ENCODE peak calls at places on chromosomes 3 and 15, in ten cellular contexts. F is spleen, Y is heart left ventricle, R is HCT116, W is lower leg skin, N is prostate gland, C is IMR-90, L is right lobe of liver, Q is H1, S is stomach. G is an unnamed sample.

GRCh38 chr3:156477306-156477705 is 77.6 kb downstream of the SSR3 start:
- DNase-seq in C (peak), W (no peak), N (no peak), S (no peak), R (no peak), Q (no peak), Y (no peak), F (no peak), L (no peak), G (no peak)

GRCh38 chr15:67107014-67107812 is 41.8 kb downstream of the SMAD3 start:
- DNase-seq in F (peak), Y (no peak), L (no peak), S (peak), R (peak), W (peak), C (peak), N (peak), Q (no peak), G (no peak)

GRCh38 chr15:35047528-35047927 is 37.6 kb downstream of the NANOGP8 start:
- DNase-seq in W (no peak), L (no peak), R (no peak), Q (no peak), F (no peak), Y (no peak), C (no peak), N (no peak), S (no peak), G (no peak)

GRCh38 chr3:136919799-136920580 is 37.8 kb upstream of the IL20RB start:
- DNase-seq in F (no peak), C (no peak), S (no peak), R (no peak), Q (no peak), L (no peak), N (no peak), W (no peak), Y (no peak), G (no peak)

GRCh38 chr3:60399295-60399694 is 852.0 kb downstream of the FHIT start:
- DNase-seq in W (no peak), C (no peak), R (no peak), Q (no peak), Y (no peak), S (no peak), N (no peak), L (no peak), F (no peak), G (no peak)

GRCh38 chr3:185724761-185725160 is 100.1 kb downstream of the IGF2BP2 start:
- DNase-seq in W (no peak), Q (no peak), Y (no peak), F (no peak), C (peak), R (no peak), S (no peak), N (no peak), L (no peak), G (no peak)

GRCh38 chr3:28791713-28792255 is 443.2 kb upstream of the AZI2 start:
- DNase-seq in Q (no peak), S (no peak), R (no peak), W (no peak), Y (no peak), N (no peak), L (no peak), F (no peak), C (no peak), G (no peak)

GRCh38 chr15:36428102-36428845 is 151.2 kb upstream of the CDIN1 start:
- DNase-seq in W (peak), N (no peak), S (no peak), F (no peak), R (peak), Q (peak), C (peak), Y (no peak), L (no peak), G (no peak)

GRCh38 chr3:134651347-134652041 is 672 bp upstream of the KY start:
- DNase-seq in C (peak), W (peak), Q (no peak), F (no peak), R (no peak), N (peak), L (no peak), S (peak), Y (peak), G (no peak)

GRCh38 chr3:123314409-123315270 is 112.9 kb downstream of the SEC22A start:
- DNase-seq in Y (peak), F (peak), C (no peak), W (no peak), R (no peak), S (no peak), L (no peak), N (no peak), Q (peak), G (no peak)

GRCh38 chr3:127762077-127762786 is 60.1 kb downstream of the MGLL start:
- DNase-seq in L (no peak), N (no peak), W (no peak), F (peak), Y (no peak), R (no peak), C (no peak), S (no peak), Q (no peak), G (no peak)

GRCh38 chr15:75177360-75178071 is 24.2 kb upstream of the C15orf39 start:
- DNase-seq in N (no peak), S (no peak), F (no peak), Y (no peak), C (no peak), R (no peak), L (no peak), Q (no peak), W (no peak), G (no peak)

GRCh38 chr15:81284256-81285031 is 39.5 kb downstream of the STARD5 start:
- DNase-seq in F (no peak), L (peak), S (no peak), Y (no peak), Q (no peak), N (no peak), C (no peak), W (no peak), R (no peak), G (no peak)

GRCh38 chr15:43998607-43999006 is 171.8 kb downstream of the WDR76 start:
- DNase-seq in Y (no peak), C (peak), S (no peak), R (no peak), Q (no peak), L (no peak), W (no peak), N (no peak), F (no peak), G (no peak)

GRCh38 chr15:53880353-53880752 is 97.9 kb upstream of the UNC13C start:
- DNase-seq in N (no peak), Y (no peak), W (no peak), S (no peak), F (no peak), C (no peak), Q (no peak), L (no peak), R (no peak), G (no peak)

GRCh38 chr15:53884441-53884840 is 93.8 kb upstream of the UNC13C start:
- DNase-seq in Y (no peak), S (no peak), W (no peak), R (no peak), N (no peak), L (no peak), F (no peak), C (no peak), Q (no peak), G (no peak)

DNA sequence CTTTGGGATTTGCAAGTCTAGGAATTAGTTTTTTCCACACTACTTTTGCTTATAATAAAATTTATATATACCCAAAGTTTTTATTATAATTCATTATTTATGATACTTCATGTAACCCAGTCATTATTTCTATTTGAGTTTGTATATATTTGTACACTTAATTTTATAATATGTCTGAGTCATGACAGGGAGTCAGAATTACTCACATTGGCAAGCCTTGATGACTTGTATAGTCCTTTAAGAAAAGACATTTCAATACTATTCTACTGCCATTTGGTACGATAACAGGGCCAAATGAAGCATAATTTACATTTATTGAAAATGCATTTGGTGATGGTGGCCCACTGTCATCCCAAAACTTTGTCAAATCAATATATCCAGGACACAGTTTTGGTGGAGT is 95.9 kb upstream of the UNC13C start:
- DNase-seq in S (no peak), Y (no peak), W (no peak), C (no peak), F (no peak), Q (no peak), N (no peak), L (no peak), R (no peak), G (no peak)
- H3K4me3 ChIP-seq in S (no peak), Y (no peak), W (no peak), C (no peak), F (no peak), Q (no peak), N (no peak), L (no peak), R (no peak), G (no peak)

GRCh38 chr3:67614195-67614594 is 40.2 kb downstream of the SUCLG2 start:
- DNase-seq in C (no peak), L (no peak), Y (no peak), S (no peak), Q (no peak), N (no peak), R (no peak), F (no peak), W (no peak), G (no peak)
- TF ChIP-seq CTCF in C (no peak), L (no peak), Y (no peak), S (no peak), Q (no peak), N (no peak), R (no peak), F (no peak), W (no peak), G (no peak)

DNA sequence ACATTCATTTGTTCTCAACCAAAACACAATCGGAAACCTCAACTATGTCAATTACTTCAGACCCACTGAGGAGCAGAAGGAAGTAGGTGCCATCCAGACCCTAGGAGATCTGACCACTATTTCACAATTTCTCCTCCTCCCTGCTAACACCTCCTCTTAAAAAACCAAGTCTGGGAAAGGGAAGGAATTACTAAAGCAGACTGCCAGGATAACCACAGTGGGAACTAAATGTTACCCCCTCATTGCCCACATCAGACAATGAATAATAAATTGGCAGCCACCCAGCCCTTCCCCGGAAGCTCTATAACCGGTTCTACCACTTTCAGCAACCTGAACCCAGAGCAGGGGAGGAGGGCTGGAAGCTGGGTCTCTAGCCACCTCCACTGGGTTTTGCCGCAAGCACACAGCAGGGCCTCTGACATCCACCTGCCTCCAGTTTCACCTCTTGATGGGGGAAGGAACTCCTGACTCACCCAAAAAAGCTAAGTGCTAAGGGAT is 17.6 kb downstream of the C15orf62 start:
- DNase-seq in Y (no peak), R (peak), S (peak), C (peak), N (peak), W (peak), Q (peak), F (no peak), L (no peak), G (no peak)
- TF ChIP-seq POLR2A in Y (no peak), R (no peak), S (no peak), C (no peak), N (peak), W (no peak), Q (no peak), F (no peak), L (no peak), G (no peak)

DNA sequence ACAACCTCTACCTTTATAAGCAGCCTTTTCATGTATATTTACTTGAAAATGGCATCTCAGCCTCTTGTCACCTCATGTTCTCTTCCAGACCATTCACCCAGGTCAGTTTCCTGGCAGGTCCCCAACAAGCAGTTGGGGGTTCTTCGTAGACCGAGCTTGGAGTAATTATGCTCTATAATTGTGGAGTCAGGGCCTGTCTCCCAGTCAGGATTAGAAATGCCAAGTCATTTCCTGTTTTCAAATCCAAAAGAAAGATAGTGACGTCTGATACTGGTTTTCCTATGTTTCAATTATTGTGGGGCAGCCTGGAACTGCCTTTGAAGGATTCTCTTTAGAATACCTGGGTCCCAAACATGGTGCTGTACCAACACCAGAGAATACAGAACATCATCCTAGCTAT is 430.6 kb downstream of the MECOM start:
- DNase-seq in R (no peak), C (peak), W (no peak), F (no peak), L (no peak), Y (no peak), Q (no peak), S (no peak), N (no peak), G (no peak)
- H3K4me3 ChIP-seq in R (no peak), C (no peak), W (no peak), F (no peak), L (no peak), Y (no peak), Q (no peak), S (no peak), N (no peak), G (no peak)

DNA sequence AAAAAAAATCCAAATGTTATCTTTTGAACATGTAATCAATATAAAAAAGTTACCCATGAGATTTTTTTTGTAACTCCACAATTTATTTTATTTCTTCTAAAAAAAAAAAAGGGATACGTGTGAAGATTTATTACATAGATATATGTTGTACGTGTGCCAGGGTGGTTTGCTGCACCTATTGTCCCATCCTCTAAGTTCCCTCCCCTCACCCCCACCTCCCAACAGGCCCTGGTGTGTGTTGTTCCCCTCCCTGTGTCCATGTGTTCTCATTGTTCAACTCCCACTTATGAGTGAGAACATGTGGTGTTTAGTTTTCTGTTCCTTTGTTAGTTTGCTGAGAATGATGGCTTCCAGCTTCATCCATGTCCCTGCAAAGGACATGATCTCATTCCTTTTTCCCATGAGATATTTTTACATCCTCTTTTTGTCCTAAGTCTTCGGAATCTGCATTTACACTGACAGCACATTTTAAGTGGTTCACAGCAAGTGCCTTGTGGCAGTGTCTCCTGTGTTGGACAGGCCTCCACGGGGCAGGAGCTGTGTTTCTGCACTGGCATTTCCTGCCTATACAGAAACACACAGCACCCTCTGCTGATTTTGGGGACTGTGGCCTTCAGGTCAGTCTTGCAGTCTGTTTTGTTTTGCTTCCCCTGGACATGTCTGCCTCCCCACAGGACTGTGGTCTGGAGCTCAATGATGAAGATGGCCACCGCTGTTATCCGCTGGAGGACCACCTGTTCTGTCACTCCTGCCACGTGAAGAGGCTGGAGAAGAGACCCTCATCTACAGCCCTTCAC is 12.8 kb upstream of the SACM1L start:
- DNase-seq in Q (no peak), F (peak), R (no peak), S (no peak), N (no peak), Y (no peak), L (no peak), C (no peak), W (no peak), G (no peak)
- TF ChIP-seq CTCF in Q (no peak), F (no peak), R (no peak), S (no peak), N (no peak), Y (no peak), L (no peak), C (no peak), W (no peak), G (no peak)

GRCh38 chr3:43893721-43894120 is 203.0 kb downstream of the ABHD5 start:
- DNase-seq in L (no peak), F (no peak), C (no peak), S (no peak), N (no peak), Q (no peak), W (no peak), R (no peak), Y (no peak), G (no peak)

GRCh38 chr3:43892535-43892934 is 201.8 kb downstream of the ABHD5 start:
- DNase-seq in C (no peak), W (no peak), Q (no peak), N (no peak), Y (no peak), F (no peak), L (no peak), S (no peak), R (no peak), G (no peak)

GRCh38 chr3:43892061-43892460 is 201.3 kb downstream of the ABHD5 start:
- DNase-seq in R (no peak), F (no peak), W (no peak), N (no peak), C (no peak), Q (no peak), Y (no peak), S (no peak), L (no peak), G (no peak)

GRCh38 chr3:43895573-43895972 is 204.8 kb downstream of the ABHD5 start:
- DNase-seq in C (no peak), Q (no peak), N (no peak), F (no peak), S (no peak), Y (no peak), L (no peak), R (no peak), W (no peak), G (no peak)

DNA sequence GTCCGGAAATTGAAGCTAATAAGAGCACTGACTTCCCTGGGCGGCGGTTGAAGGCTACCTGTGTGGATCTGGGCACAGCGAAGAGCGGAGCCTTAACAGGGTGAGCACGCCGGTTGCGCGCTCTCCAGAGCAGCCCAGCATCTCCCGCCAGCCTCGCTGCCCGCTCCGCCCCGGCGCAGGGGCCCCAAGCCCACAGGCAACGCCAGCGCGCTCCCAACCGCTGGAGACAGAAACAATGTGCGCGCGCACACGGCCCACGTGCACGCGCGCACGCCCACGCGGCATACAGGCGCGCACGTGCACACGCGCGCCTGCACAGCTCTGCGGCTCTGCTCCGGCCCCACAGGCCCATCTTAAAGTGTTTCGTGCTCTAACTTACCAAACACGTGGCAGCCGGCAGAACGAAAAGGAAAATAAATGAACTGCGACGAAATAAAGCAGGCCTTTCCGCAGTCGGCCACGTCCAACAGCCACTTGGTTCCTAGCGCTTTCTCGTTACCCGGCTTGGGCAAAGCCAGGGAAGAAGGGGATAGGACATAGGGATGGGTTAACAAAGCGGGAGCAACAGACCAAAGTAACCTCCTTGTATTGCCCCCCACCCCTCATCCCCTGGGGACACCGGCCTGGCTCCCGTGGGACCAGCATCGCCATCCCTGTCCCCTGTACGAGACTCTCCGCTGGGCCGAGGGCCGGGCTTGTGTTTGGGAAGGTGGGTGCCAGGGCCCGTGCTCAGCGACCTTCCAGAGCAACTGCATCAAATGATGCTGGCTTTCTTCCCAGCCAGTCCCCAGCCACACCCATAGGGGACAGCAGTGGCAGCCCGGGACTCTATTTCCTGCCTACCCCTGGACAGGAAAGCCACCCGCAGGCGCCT is 203.7 kb downstream of the ABHD5 start:
- DNase-seq in Y (peak), Q (peak), F (peak), W (no peak), L (no peak), C (peak), N (peak), R (peak), S (peak), G (no peak)
- TF ChIP-seq POLR2A in Y (no peak), Q (no peak), F (no peak), W (no peak), L (no peak), C (no peak), N (no peak), R (no peak), S (no peak), G (no peak)

G was measured in esophagus squamous epithelium.